ENCODE peak calls at places on chromosome 19, in six cellular contexts. U is fibroblast of mammary gland, B is GM23338, R is mesenchymal stem cell, Z is suprapubic skin, Y is esophagus squamous epithelium. H is an unnamed sample.

GRCh38 chr19:3655402-3656072 is 28.9 kb upstream of the CACTIN start:
- DNase-seq in U (peak), B (no peak), R (peak), Z (no peak), Y (no peak), H (no peak)

GRCh38 chr19:36573948-36574726 is 1.0 kb upstream of the ZNF529 start:
- DNase-seq in U (peak), B (peak), R (peak), Z (no peak), Y (no peak), H (peak)

GRCh38 chr19:27911122-27911898 is 1301.6 kb downstream of the UQCRFS1 start:
- DNase-seq in U (no peak), B (no peak), R (no peak), Z (no peak), Y (no peak), H (no peak)

GRCh38 chr19:56138069-56138468 is 3.0 kb upstream of the ZNF444 start:
- DNase-seq in U (no peak), B (no peak), R (no peak), Z (no peak), Y (no peak), H (no peak)

GRCh38 chr19:55418185-55418584 is 10.6 kb upstream of the UBE2S start:
- DNase-seq in U (peak), B (peak), R (peak), Z (no peak), Y (no peak), H (peak)

GRCh38 chr19:45523642-45524256 is 16.5 kb downstream of the VASP start:
- DNase-seq in U (peak), B (peak), R (peak), Z (peak), Y (peak), H (peak)

GRCh38 chr19:18294467-18294864 is 13.0 kb upstream of the JUND start:
- DNase-seq in U (no peak), B (peak), R (no peak), Z (peak), Y (no peak), H (no peak)

GRCh38 chr19:16051254-16052025 is 24.9 kb upstream of the TPM4 start:
- DNase-seq in U (peak), B (no peak), R (no peak), Z (no peak), Y (no peak), H (peak)

GRCh38 chr19:11257827-11258380 is 4.4 kb downstream of the DOCK6 start:
- DNase-seq in U (no peak), B (no peak), R (no peak), Z (no peak), Y (no peak), H (no peak)

GRCh38 chr19:11035441-11036377 is 53.6 kb upstream of the LDLR start:
- DNase-seq in U (peak), B (peak), R (peak), Z (peak), Y (peak), H (peak)

GRCh38 chr19:16373989-16374388 is 49.4 kb downstream of the KLF2 start:
- DNase-seq in U (no peak), B (no peak), R (no peak), Z (no peak), Y (no peak), H (no peak)

GRCh38 chr19:41626877-41627276 is at the start of gene CEACAM4:
- DNase-seq in U (no peak), B (no peak), R (no peak), Z (no peak), Y (no peak), H (no peak)

GRCh38 chr19:30340724-30341595 is 31.2 kb upstream of the ZNF536 start:
- DNase-seq in U (no peak), B (no peak), R (no peak), Z (no peak), Y (no peak), H (no peak)

GRCh38 chr19:46660008-46660517 is 919 bp downstream of the DACT3 start:
- DNase-seq in U (no peak), B (peak), R (peak), Z (peak), Y (no peak), H (no peak)
- H3K4me3 ChIP-seq in U (peak), B (peak), R (no peak), Z (peak), Y (peak), H (peak)

GRCh38 chr19:38665219-38665931 is 17.9 kb downstream of the ACTN4 start:
- DNase-seq in U (no peak), B (no peak), R (no peak), Z (no peak), Y (no peak), H (no peak)
- H3K4me3 ChIP-seq in U (no peak), B (peak), R (no peak), Z (no peak), Y (no peak), H (no peak)

GRCh38 chr19:51810228-51810627 is 15.3 kb downstream of the FPR3 start:
- DNase-seq in U (peak), B (peak), R (no peak), Z (no peak), Y (no peak), H (no peak)
- H3K4me3 ChIP-seq in U (no peak), B (no peak), R (no peak), Z (no peak), Y (no peak), H (no peak)

GRCh38 chr19:2495651-2496316 is 19.9 kb downstream of the GADD45B start:
- DNase-seq in U (no peak), B (no peak), R (peak), Z (no peak), Y (no peak), H (peak)
- H3K4me3 ChIP-seq in U (no peak), B (peak), R (no peak), Z (peak), Y (peak), H (peak)

GRCh38 chr19:409006-409514 is at the start of gene C2CD4C:
- DNase-seq in U (no peak), B (peak), R (peak), Z (peak), Y (no peak), H (no peak)
- H3K4me3 ChIP-seq in U (no peak), B (peak), R (peak), Z (peak), Y (peak), H (peak)

GRCh38 chr19:47350599-47350998 is 1.5 kb downstream of the DHX34 start:
- DNase-seq in U (peak), B (no peak), R (no peak), Z (no peak), Y (no peak), H (no peak)

GRCh38 chr19:47351545-47351944 is 2.4 kb downstream of the DHX34 start:
- DNase-seq in U (peak), B (peak), R (peak), Z (no peak), Y (no peak), H (no peak)

GRCh38 chr19:47356900-47357299 is 7.8 kb downstream of the DHX34 start:
- DNase-seq in U (no peak), B (no peak), R (no peak), Z (no peak), Y (no peak), H (no peak)

GRCh38 chr19:47352095-47352494 is 3.0 kb downstream of the DHX34 start:
- DNase-seq in U (no peak), B (no peak), R (no peak), Z (no peak), Y (no peak), H (no peak)

GRCh38 chr19:47353307-47353712 is 4.2 kb downstream of the DHX34 start:
- DNase-seq in U (no peak), B (no peak), R (no peak), Z (no peak), Y (no peak), H (no peak)
- H3K4me3 ChIP-seq in U (no peak), B (no peak), R (no peak), Z (no peak), Y (no peak), H (no peak)

DNA sequence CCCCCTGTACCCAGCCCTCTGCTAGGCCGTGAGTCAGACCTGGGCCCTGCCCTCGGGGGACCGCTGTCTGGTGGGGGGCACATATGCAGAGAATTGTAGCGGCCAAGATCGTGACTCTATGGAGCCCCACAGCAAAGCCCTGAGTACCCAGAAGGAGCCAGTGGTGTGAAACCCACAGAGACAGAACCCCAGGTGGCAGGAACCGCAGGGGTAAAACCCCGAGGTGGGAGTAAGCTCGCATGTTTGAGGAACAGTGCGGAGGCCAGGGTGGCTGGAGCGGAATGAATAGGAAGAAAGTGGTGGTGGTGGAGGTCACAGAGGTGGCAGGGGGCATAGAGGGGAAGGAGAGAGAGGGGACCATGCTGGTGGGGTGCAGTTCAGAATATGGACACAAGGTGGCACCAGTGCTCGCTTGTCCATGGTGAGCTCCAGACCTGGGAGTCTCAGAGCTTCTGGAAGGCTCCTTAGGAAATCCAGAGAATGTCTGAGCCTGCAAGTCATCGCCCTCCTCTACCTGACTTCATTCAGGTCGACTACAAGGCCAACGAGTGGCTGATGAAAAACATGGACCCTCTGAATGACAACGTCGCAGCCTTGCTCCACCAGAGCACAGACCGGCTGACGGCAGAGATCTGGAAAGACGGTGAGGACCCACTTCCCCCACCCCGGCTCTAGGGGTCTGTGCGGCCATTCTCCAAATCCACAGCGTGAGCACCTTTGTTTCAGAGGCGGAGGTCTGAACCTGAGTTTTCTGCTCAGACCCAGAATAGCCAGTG is 48.9 kb downstream of the MYH14 start:
- DNase-seq in U (peak), B (peak), R (no peak), Z (no peak), Y (no peak), H (peak)
- H3K4me3 ChIP-seq in U (no peak), B (no peak), R (no peak), Z (no peak), Y (no peak), H (no peak)

GRCh38 chr19:48795855-48796142 is 15.0 kb downstream of the BCAT2 start:
- DNase-seq in U (peak), B (no peak), R (no peak), Z (no peak), Y (no peak), H (peak)

GRCh38 chr19:48793271-48793670 is 17.6 kb downstream of the BCAT2 start:
- DNase-seq in U (no peak), B (no peak), R (no peak), Z (no peak), Y (no peak), H (no peak)

GRCh38 chr19:48795055-48795854 is 15.6 kb downstream of the BCAT2 start:
- DNase-seq in U (peak), B (peak), R (peak), Z (peak), Y (peak), H (peak)

GRCh38 chr19:48796468-48797083 is 14.3 kb downstream of the BCAT2 start:
- DNase-seq in U (no peak), B (no peak), R (no peak), Z (no peak), Y (no peak), H (no peak)

GRCh38 chr19:48794291-48794690 is 16.5 kb downstream of the BCAT2 start:
- DNase-seq in U (no peak), B (no peak), R (no peak), Z (no peak), Y (no peak), H (no peak)
- H3K4me3 ChIP-seq in U (no peak), B (no peak), R (no peak), Z (no peak), Y (no peak), H (no peak)

GRCh38 chr19:39203372-39204341 is at the start of gene SYCN:
- DNase-seq in U (no peak), B (peak), R (no peak), Z (no peak), Y (no peak), H (peak)
- H3K4me3 ChIP-seq in U (no peak), B (peak), R (no peak), Z (no peak), Y (no peak), H (peak)